ENCODE peak calls at places on chromosomes 16 and 17, in five cellular contexts. One of them, this sample, is unnamed.

GRCh38 chr17:13420294-13421277 is 181.1 kb downstream of the HS3ST3A1 start:
- DNase-seq in cardiac fibroblast: peak
- DNase-seq in fibroblast of the aortic adventitia: peak
- DNase-seq in HFF-Myc: no peak
- DNase-seq in astrocyte of the spinal cord: peak
- DNase-seq in this sample: peak

GRCh38 chr17:44900894-44901293 is 1.6 kb upstream of the EFTUD2 start:
- DNase-seq in cardiac fibroblast: peak
- DNase-seq in fibroblast of the aortic adventitia: peak
- DNase-seq in HFF-Myc: no peak
- DNase-seq in astrocyte of the spinal cord: peak
- DNase-seq in this sample: peak

GRCh38 chr16:52561910-52562741 is 15.2 kb upstream of the TOX3 start:
- DNase-seq in cardiac fibroblast: no peak
- DNase-seq in fibroblast of the aortic adventitia: no peak
- DNase-seq in HFF-Myc: no peak
- DNase-seq in astrocyte of the spinal cord: no peak
- DNase-seq in this sample: no peak

GRCh38 chr17:2894782-2895181 is 98.5 kb downstream of the RAP1GAP2 start:
- DNase-seq in cardiac fibroblast: no peak
- DNase-seq in fibroblast of the aortic adventitia: no peak
- DNase-seq in HFF-Myc: no peak
- DNase-seq in astrocyte of the spinal cord: no peak
- DNase-seq in this sample: no peak

GRCh38 chr17:42191209-42191608 is 3.1 kb downstream of the GHDC start:
- DNase-seq in cardiac fibroblast: no peak
- DNase-seq in fibroblast of the aortic adventitia: no peak
- DNase-seq in HFF-Myc: no peak
- DNase-seq in astrocyte of the spinal cord: no peak
- DNase-seq in this sample: no peak

GRCh38 chr16:89720520-89720858 is 209 bp downstream of the VPS9D1 start:
- DNase-seq in cardiac fibroblast: no peak
- DNase-seq in fibroblast of the aortic adventitia: no peak
- DNase-seq in HFF-Myc: no peak
- DNase-seq in astrocyte of the spinal cord: peak
- DNase-seq in this sample: peak

GRCh38 chr17:81171941-81172340 is 5.9 kb upstream of the AATK start:
- DNase-seq in cardiac fibroblast: peak
- DNase-seq in fibroblast of the aortic adventitia: peak
- DNase-seq in HFF-Myc: no peak
- DNase-seq in astrocyte of the spinal cord: peak
- DNase-seq in this sample: peak

GRCh38 chr16:912684-913613 is 57.8 kb downstream of the LMF1 start:
- DNase-seq in cardiac fibroblast: no peak
- DNase-seq in fibroblast of the aortic adventitia: no peak
- DNase-seq in HFF-Myc: no peak
- DNase-seq in astrocyte of the spinal cord: no peak
- DNase-seq in this sample: no peak

GRCh38 chr17:47957591-47958490 is at the start of gene PRR15L:
- DNase-seq in cardiac fibroblast: no peak
- DNase-seq in fibroblast of the aortic adventitia: no peak
- DNase-seq in HFF-Myc: no peak
- DNase-seq in astrocyte of the spinal cord: no peak
- DNase-seq in this sample: no peak

GRCh38 chr16:71387045-71387871 is 28.7 kb downstream of the CALB2 start:
- DNase-seq in cardiac fibroblast: no peak
- DNase-seq in fibroblast of the aortic adventitia: no peak
- DNase-seq in HFF-Myc: no peak
- DNase-seq in astrocyte of the spinal cord: no peak
- DNase-seq in this sample: no peak

GRCh38 chr16:68227850-68228553 is 7.9 kb downstream of the ESRP2 start:
- DNase-seq in cardiac fibroblast: no peak
- DNase-seq in fibroblast of the aortic adventitia: no peak
- DNase-seq in HFF-Myc: no peak
- DNase-seq in astrocyte of the spinal cord: no peak
- DNase-seq in this sample: no peak

GRCh38 chr17:44558349-44559287 is 1.3 kb downstream of the FZD2 start:
- DNase-seq in cardiac fibroblast: no peak
- DNase-seq in fibroblast of the aortic adventitia: no peak
- DNase-seq in HFF-Myc: no peak
- DNase-seq in astrocyte of the spinal cord: peak
- DNase-seq in this sample: peak

GRCh38 chr17:35768796-35769195 is 8.1 kb downstream of the C17orf50 start:
- DNase-seq in cardiac fibroblast: no peak
- DNase-seq in fibroblast of the aortic adventitia: no peak
- DNase-seq in HFF-Myc: no peak
- DNase-seq in astrocyte of the spinal cord: no peak
- DNase-seq in this sample: no peak

GRCh38 chr17:61869138-61869537 is 5.8 kb upstream of the BRIP1 start:
- DNase-seq in cardiac fibroblast: no peak
- DNase-seq in fibroblast of the aortic adventitia: no peak
- DNase-seq in HFF-Myc: no peak
- DNase-seq in astrocyte of the spinal cord: no peak
- DNase-seq in this sample: no peak

GRCh38 chr16:73071131-73071940 is 23.4 kb upstream of the ZFHX3 start:
- DNase-seq in cardiac fibroblast: peak
- DNase-seq in fibroblast of the aortic adventitia: peak
- DNase-seq in HFF-Myc: no peak
- DNase-seq in astrocyte of the spinal cord: peak
- DNase-seq in this sample: peak

GRCh38 chr17:31279401-31279800 is 17.6 kb downstream of the OMG start:
- DNase-seq in cardiac fibroblast: no peak
- DNase-seq in fibroblast of the aortic adventitia: peak
- DNase-seq in HFF-Myc: no peak
- DNase-seq in astrocyte of the spinal cord: no peak
- DNase-seq in this sample: no peak

GRCh38 chr16:85136705-85137322 is 24.5 kb upstream of the CIBAR2 start:
- DNase-seq in cardiac fibroblast: peak
- DNase-seq in fibroblast of the aortic adventitia: peak
- DNase-seq in HFF-Myc: no peak
- DNase-seq in astrocyte of the spinal cord: peak
- DNase-seq in this sample: peak

GRCh38 chr16:50771366-50771765 is 29.5 kb downstream of the CYLD start:
- DNase-seq in cardiac fibroblast: peak
- DNase-seq in fibroblast of the aortic adventitia: peak
- DNase-seq in HFF-Myc: peak
- DNase-seq in astrocyte of the spinal cord: peak
- DNase-seq in this sample: peak

GRCh38 chr16:53901396-53901795 is 197.4 kb downstream of the FTO start:
- DNase-seq in cardiac fibroblast: no peak
- DNase-seq in fibroblast of the aortic adventitia: no peak
- DNase-seq in HFF-Myc: no peak
- DNase-seq in astrocyte of the spinal cord: no peak
- DNase-seq in this sample: no peak

GRCh38 chr17:70929226-70929625 is 759.9 kb downstream of the KCNJ2 start:
- DNase-seq in cardiac fibroblast: peak
- DNase-seq in fibroblast of the aortic adventitia: no peak
- DNase-seq in HFF-Myc: no peak
- DNase-seq in astrocyte of the spinal cord: no peak
- DNase-seq in this sample: peak

GRCh38 chr16:84323626-84324025 is 28.9 kb downstream of the WFDC1 start:
- DNase-seq in cardiac fibroblast: peak
- DNase-seq in fibroblast of the aortic adventitia: no peak
- DNase-seq in HFF-Myc: no peak
- DNase-seq in astrocyte of the spinal cord: no peak
- DNase-seq in this sample: no peak

GRCh38 chr16:85447657-85448313 is 165.3 kb upstream of the GSE1 start:
- DNase-seq in cardiac fibroblast: no peak
- DNase-seq in fibroblast of the aortic adventitia: no peak
- DNase-seq in HFF-Myc: no peak
- DNase-seq in astrocyte of the spinal cord: no peak
- DNase-seq in this sample: no peak

GRCh38 chr16:88804552-88805339 is 1.2 kb downstream of the CDT1 start:
- DNase-seq in cardiac fibroblast: no peak
- DNase-seq in fibroblast of the aortic adventitia: no peak
- DNase-seq in HFF-Myc: no peak
- DNase-seq in astrocyte of the spinal cord: no peak
- DNase-seq in this sample: no peak

GRCh38 chr17:35489944-35490343 is 41.4 kb upstream of the SLFN13 start:
- DNase-seq in cardiac fibroblast: no peak
- DNase-seq in fibroblast of the aortic adventitia: no peak
- DNase-seq in HFF-Myc: no peak
- DNase-seq in astrocyte of the spinal cord: no peak
- DNase-seq in this sample: no peak

DNA sequence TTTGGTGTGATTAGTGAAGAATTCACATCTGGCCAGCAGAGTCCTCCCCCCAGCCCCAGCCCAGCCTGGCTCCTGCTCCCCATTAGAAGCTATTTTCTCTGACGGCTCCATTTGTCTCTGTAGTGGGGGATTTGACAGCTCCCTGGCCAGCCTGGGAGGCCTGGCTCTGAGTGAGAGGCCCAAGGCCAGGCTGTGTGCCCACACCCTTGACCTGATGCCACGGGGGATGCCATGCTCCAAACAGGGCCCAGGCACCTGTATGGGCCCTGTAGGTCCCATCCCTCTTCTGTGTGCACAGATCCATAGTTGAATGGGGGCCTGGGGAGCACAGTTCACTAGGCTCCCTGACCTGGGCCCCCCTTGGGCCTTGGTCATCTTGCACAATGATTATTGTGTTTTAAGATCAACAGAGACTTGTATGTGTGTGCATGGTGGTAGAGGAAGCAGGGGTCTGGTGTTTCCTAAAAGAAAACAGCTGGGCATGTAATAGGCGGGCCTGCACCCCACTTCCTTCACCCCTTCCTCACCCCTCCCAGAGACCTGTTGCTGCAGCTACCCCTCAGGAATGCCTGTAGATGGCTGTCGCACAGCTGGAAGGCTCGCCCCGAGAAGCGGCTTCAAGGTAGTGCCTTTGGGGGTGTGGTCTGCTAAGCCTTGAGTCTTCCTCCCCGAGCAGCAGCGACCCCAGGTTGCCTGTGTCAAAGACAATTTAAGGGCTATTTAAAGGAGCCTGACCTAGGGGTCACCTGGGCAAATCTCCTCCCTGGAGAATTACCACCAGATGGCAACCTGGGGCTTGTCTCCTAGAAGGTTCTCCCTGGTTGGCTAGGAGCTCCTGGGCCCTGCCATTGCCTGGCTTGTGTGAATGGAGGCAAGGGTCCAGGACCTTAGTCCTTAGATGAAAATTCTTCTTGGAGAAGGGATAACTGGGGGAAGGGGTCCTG is 51.0 kb upstream of the TAC4 start:
- DNase-seq in cardiac fibroblast: peak
- DNase-seq in fibroblast of the aortic adventitia: no peak
- DNase-seq in HFF-Myc: no peak
- DNase-seq in astrocyte of the spinal cord: no peak
- DNase-seq in this sample: no peak
- TF ChIP-seq CTCF in cardiac fibroblast: no peak
- TF ChIP-seq CTCF in fibroblast of the aortic adventitia: peak
- TF ChIP-seq CTCF in HFF-Myc: no peak
- TF ChIP-seq CTCF in astrocyte of the spinal cord: peak
- TF ChIP-seq CTCF in this sample: peak

GRCh38 chr17:19003966-19004600 is 481 bp downstream of the FAM83G start:
- DNase-seq in cardiac fibroblast: peak
- DNase-seq in fibroblast of the aortic adventitia: peak
- DNase-seq in HFF-Myc: no peak
- DNase-seq in astrocyte of the spinal cord: peak
- DNase-seq in this sample: no peak

GRCh38 chr17:19006698-19007097 is 2.1 kb upstream of the FAM83G start:
- DNase-seq in cardiac fibroblast: no peak
- DNase-seq in fibroblast of the aortic adventitia: no peak
- DNase-seq in HFF-Myc: no peak
- DNase-seq in astrocyte of the spinal cord: no peak
- DNase-seq in this sample: no peak

GRCh38 chr17:19005789-19006430 is 1.3 kb upstream of the FAM83G start:
- DNase-seq in cardiac fibroblast: no peak
- DNase-seq in fibroblast of the aortic adventitia: no peak
- DNase-seq in HFF-Myc: no peak
- DNase-seq in astrocyte of the spinal cord: no peak
- DNase-seq in this sample: no peak

GRCh38 chr17:19004601-19005441 is at the start of gene FAM83G:
- DNase-seq in cardiac fibroblast: peak
- DNase-seq in fibroblast of the aortic adventitia: peak
- DNase-seq in HFF-Myc: no peak
- DNase-seq in astrocyte of the spinal cord: peak
- DNase-seq in this sample: peak

GRCh38 chr17:19005442-19005773 is 844 bp upstream of the FAM83G start:
- DNase-seq in cardiac fibroblast: no peak
- DNase-seq in fibroblast of the aortic adventitia: no peak
- DNase-seq in HFF-Myc: no peak
- DNase-seq in astrocyte of the spinal cord: no peak
- DNase-seq in this sample: no peak
- H3K4me3 ChIP-seq in cardiac fibroblast: no peak
- H3K4me3 ChIP-seq in fibroblast of the aortic adventitia: no peak
- H3K4me3 ChIP-seq in HFF-Myc: no peak
- H3K4me3 ChIP-seq in astrocyte of the spinal cord: no peak
- H3K4me3 ChIP-seq in this sample: no peak

DNA sequence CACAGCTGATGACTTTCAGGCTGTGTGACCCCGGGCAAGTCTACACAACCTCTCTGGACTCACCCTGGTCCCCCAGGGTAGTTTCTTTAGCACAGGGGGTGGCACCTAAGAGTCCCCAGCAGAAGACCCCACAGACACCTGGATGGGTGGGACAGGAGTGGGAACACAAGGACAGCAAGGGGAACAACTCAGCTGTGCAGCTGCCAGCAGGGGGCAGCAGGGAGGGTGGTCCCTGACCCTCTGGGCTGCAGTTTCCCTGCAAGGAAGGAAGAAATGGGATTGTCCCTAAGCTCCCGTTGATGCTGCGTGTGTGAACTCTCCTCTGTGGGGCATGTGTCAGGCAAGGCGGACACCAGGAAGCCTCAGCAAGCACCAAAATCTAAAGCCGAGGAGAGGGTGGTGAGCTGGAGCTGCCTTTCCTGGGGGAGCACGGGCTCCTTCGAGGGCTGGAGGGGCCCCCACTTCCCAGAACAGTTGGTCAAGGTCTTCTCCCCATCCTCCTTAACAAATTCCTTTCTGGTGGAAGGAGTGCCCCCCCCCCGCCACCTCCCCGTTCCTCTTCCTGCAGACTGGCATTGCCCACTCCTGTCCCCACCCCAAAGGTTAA is 24.1 kb upstream of the CDH5 start:
- DNase-seq in cardiac fibroblast: peak
- DNase-seq in fibroblast of the aortic adventitia: no peak
- DNase-seq in HFF-Myc: no peak
- DNase-seq in astrocyte of the spinal cord: no peak
- DNase-seq in this sample: peak
- TF ChIP-seq CTCF in cardiac fibroblast: peak
- TF ChIP-seq CTCF in fibroblast of the aortic adventitia: peak
- TF ChIP-seq CTCF in HFF-Myc: peak
- TF ChIP-seq CTCF in astrocyte of the spinal cord: peak
- TF ChIP-seq CTCF in this sample: peak

GRCh38 chr17:68197997-68198930 is 49.6 kb upstream of the AMZ2 start:
- DNase-seq in cardiac fibroblast: no peak
- DNase-seq in fibroblast of the aortic adventitia: no peak
- DNase-seq in HFF-Myc: no peak
- DNase-seq in astrocyte of the spinal cord: no peak
- DNase-seq in this sample: peak

GRCh38 chr17:68198931-68199836 is 48.7 kb upstream of the AMZ2 start:
- DNase-seq in cardiac fibroblast: peak
- DNase-seq in fibroblast of the aortic adventitia: no peak
- DNase-seq in HFF-Myc: no peak
- DNase-seq in astrocyte of the spinal cord: peak
- DNase-seq in this sample: peak

GRCh38 chr17:68197091-68197996 is 50.5 kb upstream of the AMZ2 start:
- DNase-seq in cardiac fibroblast: no peak
- DNase-seq in fibroblast of the aortic adventitia: no peak
- DNase-seq in HFF-Myc: no peak
- DNase-seq in astrocyte of the spinal cord: no peak
- DNase-seq in this sample: no peak

GRCh38 chr17:68196394-68197090 is 51.3 kb upstream of the AMZ2 start:
- DNase-seq in cardiac fibroblast: no peak
- DNase-seq in fibroblast of the aortic adventitia: no peak
- DNase-seq in HFF-Myc: no peak
- DNase-seq in astrocyte of the spinal cord: no peak
- DNase-seq in this sample: peak

GRCh38 chr17:68195667-68196393 is 52.0 kb upstream of the AMZ2 start:
- DNase-seq in cardiac fibroblast: no peak
- DNase-seq in fibroblast of the aortic adventitia: no peak
- DNase-seq in HFF-Myc: no peak
- DNase-seq in astrocyte of the spinal cord: no peak
- DNase-seq in this sample: peak
- H3K4me3 ChIP-seq in cardiac fibroblast: no peak
- H3K4me3 ChIP-seq in fibroblast of the aortic adventitia: no peak
- H3K4me3 ChIP-seq in HFF-Myc: no peak
- H3K4me3 ChIP-seq in astrocyte of the spinal cord: no peak
- H3K4me3 ChIP-seq in this sample: no peak

This sample was measured in foreskin fibroblast.